ENCODE peak calls at places on chromosomes 1 and 21, in five cellular contexts. P is ovary, K is upper lobe of left lung, C is astrocyte of the spinal cord, N is hepatocyte. I is an unnamed sample.
A peak's percentile ranks its signal among the peaks of the same experiment; 100 is the strongest.

GRCh38 chr1:240169188-240169587 is 77.5 kb downstream of the FMN2 start:
- DNase-seq in P (no peak), K (no peak), C (peak; percentile 16), N (no peak), I (no peak)

GRCh38 chr1:37752583-37753471 is 12.1 kb downstream of the EPHA10 start:
- DNase-seq in P (no peak), K (peak; percentile 90), C (no peak), N (peak; percentile 75), I (no peak)

GRCh38 chr21:36055551-36055950 is 4.8 kb downstream of the SETD4 start:
- DNase-seq in P (no peak), K (no peak), C (no peak), N (no peak), I (no peak)

GRCh38 chr1:101588677-101589076 is 351.9 kb downstream of the S1PR1 start:
- DNase-seq in P (no peak), K (no peak), C (no peak), N (no peak), I (no peak)

GRCh38 chr1:24236170-24237045 is 49.3 kb upstream of the IFNLR1 start:
- DNase-seq in P (no peak), K (peak; percentile 38), C (peak; percentile 35), N (peak; percentile 49), I (no peak)

GRCh38 chr1:247347395-247348222 is 15.9 kb upstream of the ZNF496 start:
- DNase-seq in P (no peak), K (peak; percentile 86), C (no peak), N (no peak), I (no peak)

GRCh38 chr1:112257043-112257835 is 138.8 kb upstream of the CTTNBP2NL start:
- DNase-seq in P (no peak), K (no peak), C (no peak), N (no peak), I (no peak)

GRCh38 chr1:229318056-229318455 is 24.8 kb downstream of the CCSAP start:
- DNase-seq in P (no peak), K (no peak), C (peak; percentile 40), N (no peak), I (no peak)

GRCh38 chr21:39319814-39320332 is 6.4 kb upstream of the BRWD1 start:
- DNase-seq in P (no peak), K (no peak), C (no peak), N (no peak), I (no peak)

GRCh38 chr1:108816049-108816882 is 40.6 kb downstream of the AKNAD1 start:
- DNase-seq in P (peak; percentile 80), K (no peak), C (peak; percentile 97), N (peak; percentile 83), I (no peak)

GRCh38 chr1:82225407-82226197 is 424.9 kb downstream of the ADGRL2 start:
- DNase-seq in P (no peak), K (no peak), C (peak; percentile 61), N (no peak), I (no peak)

GRCh38 chr1:151132676-151133338 is 13.6 kb downstream of the SEMA6C start:
- DNase-seq in P (peak; percentile 57), K (peak; percentile 86), C (no peak), N (no peak), I (no peak)

GRCh38 chr1:233394860-233395717 is 67.6 kb downstream of the MAP3K21 start:
- DNase-seq in P (no peak), K (no peak), C (peak; percentile 70), N (peak; percentile 78), I (no peak)

GRCh38 chr1:94514095-94514727 is 27.3 kb downstream of the F3 start:
- DNase-seq in P (no peak), K (no peak), C (no peak), N (peak; percentile 45), I (no peak)

GRCh38 chr1:7198664-7199063 is 413.4 kb downstream of the CAMTA1 start:
- DNase-seq in P (no peak), K (peak; percentile 40), C (no peak), N (no peak), I (no peak)

GRCh38 chr1:199272690-199273089 is 633.9 kb downstream of the PTPRC start:
- DNase-seq in P (no peak), K (no peak), C (peak; percentile 96), N (peak; percentile 15), I (no peak)

GRCh38 chr1:178282949-178283367 is 189.1 kb downstream of the RASAL2 start:
- DNase-seq in P (no peak), K (no peak), C (peak; percentile 82), N (peak; percentile 44), I (no peak)
- TF ChIP-seq CTCF in P (no peak), K (no peak), C (peak; percentile 59), N (peak; percentile 66), I (no peak)

GRCh38 chr1:59041878-59042277 is 255.0 kb upstream of the FGGY start:
- DNase-seq in P (no peak), K (no peak), C (no peak), N (no peak), I (no peak)
- TF ChIP-seq CTCF in P (no peak), K (no peak), C (no peak), N (no peak), I (no peak)

DNA sequence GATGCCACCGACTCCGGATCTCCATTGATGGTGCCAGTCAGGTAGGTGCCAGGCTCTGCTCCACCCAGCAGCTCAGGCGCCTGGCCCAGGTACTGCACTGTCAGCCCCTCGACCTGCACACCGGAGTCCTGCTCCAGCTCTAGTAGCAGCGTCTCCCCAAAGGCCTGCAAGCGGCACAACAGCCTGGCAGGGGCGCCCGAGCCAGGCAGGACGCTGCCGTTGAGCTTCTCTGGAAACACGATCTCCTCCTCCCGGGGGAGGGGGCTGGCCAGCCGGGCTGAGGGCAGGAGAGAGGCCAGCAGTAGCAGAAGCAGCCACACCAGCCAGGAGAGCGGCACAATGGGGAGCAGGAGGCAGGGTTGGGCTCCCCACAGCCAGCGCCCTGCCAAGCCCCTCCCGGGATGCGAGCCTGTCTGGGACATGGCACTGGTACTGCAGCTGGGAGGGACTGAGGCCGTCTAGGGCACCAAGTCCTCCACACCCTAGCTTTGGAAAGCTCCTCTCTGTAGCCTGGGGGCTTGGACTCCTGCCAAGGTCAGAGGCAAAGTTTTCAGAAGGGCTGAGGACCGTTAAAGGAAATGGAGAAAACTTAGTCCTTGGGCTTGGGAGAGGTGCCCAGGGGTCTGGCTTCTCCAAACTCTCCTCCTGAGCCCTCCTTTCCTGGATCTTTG is 513 bp downstream of the ADAMTS4 start:
- DNase-seq in P (peak; percentile 78), K (peak; percentile 82), C (peak; percentile 39), N (peak; percentile 68), I (no peak)
- TF ChIP-seq CTCF in P (no peak), K (no peak), C (peak; percentile 18), N (peak; percentile 25), I (no peak)

DNA sequence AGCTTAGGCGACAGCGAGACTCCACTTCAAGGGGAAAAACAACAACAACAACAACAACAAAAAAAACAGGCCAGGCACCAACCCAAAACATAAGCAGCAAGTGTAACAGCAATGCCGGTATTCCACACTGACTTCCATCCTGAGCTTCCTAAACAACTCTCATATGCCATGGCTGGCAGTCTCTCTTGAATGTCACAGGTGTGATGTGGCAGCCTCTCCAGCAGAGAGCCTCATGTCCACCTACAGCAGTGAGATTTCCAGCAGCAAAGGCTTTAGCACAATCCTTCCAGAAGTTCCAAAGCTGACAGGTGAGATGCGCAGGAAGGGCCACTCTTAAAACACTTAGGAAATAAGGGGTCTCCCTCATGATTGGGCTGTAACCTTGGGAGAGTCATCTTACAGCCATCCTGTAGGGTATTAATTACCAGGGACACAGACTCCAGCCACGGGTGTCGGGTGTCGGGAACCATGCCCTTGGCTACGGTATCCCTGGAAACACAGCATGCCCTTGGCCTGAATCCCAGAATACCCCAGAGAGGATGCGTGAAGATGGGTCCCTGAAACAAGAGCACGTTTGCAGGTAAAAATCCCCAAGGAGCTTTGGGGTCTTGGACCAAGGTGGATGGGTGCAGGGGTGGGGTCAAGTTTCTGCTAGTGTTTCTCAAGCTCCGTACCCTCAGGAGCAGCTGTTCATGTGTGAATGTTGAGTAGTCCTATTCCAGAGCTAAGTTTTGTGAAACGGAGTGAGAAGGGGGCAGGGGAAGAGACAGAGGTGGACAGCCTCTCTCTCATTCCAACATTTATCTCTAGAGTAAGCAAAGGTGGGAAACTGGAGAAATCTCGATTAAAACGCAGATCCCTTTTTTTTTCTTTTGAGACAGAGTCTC is 31.4 kb downstream of the CLSTN1 start:
- DNase-seq in P (no peak), K (no peak), C (peak; percentile 51), N (no peak), I (no peak)
- TF ChIP-seq CTCF in P (no peak), K (no peak), C (no peak), N (no peak), I (no peak)

GRCh38 chr1:17369466-17369865 is 2.5 kb upstream of the PADI6 start:
- DNase-seq in P (no peak), K (no peak), C (peak; percentile 23), N (no peak), I (no peak)

GRCh38 chr1:17372955-17373354 is 959 bp downstream of the PADI6 start:
- DNase-seq in P (no peak), K (no peak), C (no peak), N (no peak), I (no peak)

GRCh38 chr1:17371896-17372295 is at the start of gene PADI6:
- DNase-seq in P (no peak), K (no peak), C (no peak), N (no peak), I (no peak)

GRCh38 chr1:17375651-17376050 is 3.7 kb downstream of the PADI6 start:
- DNase-seq in P (no peak), K (no peak), C (no peak), N (no peak), I (no peak)

DNA sequence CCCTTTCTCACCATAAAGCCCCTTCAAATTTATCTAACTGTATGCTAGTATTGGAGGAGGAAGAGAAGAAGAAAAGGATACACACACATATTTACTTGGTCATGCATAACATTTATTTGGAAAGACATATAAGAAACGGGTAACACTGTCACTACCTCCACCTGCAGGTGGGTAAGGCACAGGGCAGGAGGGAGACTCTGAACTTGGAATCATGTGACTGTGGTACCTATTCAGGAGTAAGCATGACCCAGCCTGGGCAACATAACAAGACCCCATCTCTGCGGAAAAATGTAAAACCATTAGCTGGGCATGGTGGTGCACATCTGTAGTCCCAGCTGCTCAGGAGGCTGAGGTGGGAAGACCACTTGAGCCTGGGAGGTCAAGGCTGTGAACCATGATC is 1.4 kb upstream of the PADI6 start:
- DNase-seq in P (no peak), K (no peak), C (no peak), N (peak; percentile 32), I (no peak)
- TF ChIP-seq CTCF in P (no peak), K (no peak), C (peak; percentile 18), N (peak; percentile 11), I (no peak)

GRCh38 chr1:163874070-163874469 is 552.3 kb downstream of the NUF2 start:
- DNase-seq in P (no peak), K (no peak), C (no peak), N (no peak), I (no peak)
- TF ChIP-seq CTCF in P (no peak), K (no peak), C (peak; percentile 32), N (peak; percentile 16), I (no peak)